ENCODE peak calls at places on chromosome 11, in four cellular contexts. Z is NCI-H2081; S is activated naive CD8-positive, alpha-beta T cell treated with anti-CD3 and anti-CD28 coated beads, Interleukin-2, amount 50 U/mL, for 24 hours; Y is pancreas. C is an unnamed sample.

GRCh38 chr11:83317757-83318548 is 31.8 kb upstream of the CCDC90B start:
- DNase-seq in Z (no peak), S (no peak), Y (no peak), C (no peak)

GRCh38 chr11:8025816-8026215 is 38.7 kb downstream of the EIF3F start:
- DNase-seq in S (no peak), Z (no peak), Y (no peak), C (no peak)

GRCh38 chr11:86743223-86744118 is 56.9 kb upstream of the PRSS23 start:
- DNase-seq in Y (no peak), Z (no peak), S (peak), C (peak)

GRCh38 chr11:35841733-35842132 is 102.1 kb upstream of the LDLRAD3 start:
- DNase-seq in S (no peak), Z (no peak), Y (no peak), C (no peak)

GRCh38 chr11:28146123-28146751 is 38.0 kb downstream of the METTL15 start:
- DNase-seq in Y (no peak), Z (no peak), S (no peak), C (peak)

GRCh38 chr11:45141171-45141570 is 5.3 kb upstream of the PRDM11 start:
- DNase-seq in Y (no peak), S (no peak), Z (no peak), C (no peak)

GRCh38 chr11:70002433-70002832 is 75.7 kb upstream of the ANO1 start:
- DNase-seq in Z (no peak), S (peak), Y (no peak), C (no peak)

GRCh38 chr11:17538731-17539130 is 5.5 kb downstream of the USH1C start:
- DNase-seq in Y (no peak), S (no peak), Z (no peak), C (no peak)

GRCh38 chr11:125300791-125301218 is 136.3 kb downstream of the PKNOX2 start:
- DNase-seq in Y (no peak), S (no peak), Z (no peak), C (peak)

GRCh38 chr11:67413266-67413797 is 2.1 kb upstream of the CARNS1 start:
- DNase-seq in Z (no peak), Y (no peak), S (peak), C (no peak)

GRCh38 chr11:460331-461199 is 10.5 kb downstream of the PTDSS2 start:
- DNase-seq in Y (peak), S (no peak), Z (no peak), C (no peak)

GRCh38 chr11:36057372-36058045 is 113.6 kb downstream of the LDLRAD3 start:
- DNase-seq in S (no peak), Z (no peak), Y (no peak), C (no peak)

GRCh38 chr11:63764712-63765631 is 3.6 kb downstream of the ZFTA start:
- DNase-seq in S (no peak), Y (peak), Z (no peak), C (no peak)

GRCh38 chr11:110479070-110479444 is 49.3 kb downstream of the FDX1 start:
- DNase-seq in S (no peak), Y (no peak), Z (no peak), C (no peak)

GRCh38 chr11:29527391-29527936 is 489.4 kb downstream of the KCNA4 start:
- DNase-seq in S (no peak), Y (no peak), Z (no peak), C (peak)

GRCh38 chr11:110525883-110526282 is 96.1 kb downstream of the FDX1 start:
- DNase-seq in S (no peak), Y (no peak), Z (no peak), C (no peak)

GRCh38 chr11:122082203-122082602 is 33.8 kb downstream of the BLID start:
- DNase-seq in Y (no peak), S (no peak), Z (no peak), C (no peak)

GRCh38 chr11:76799061-76799804 is 16.1 kb downstream of the TSKU start:
- DNase-seq in Z (peak), Y (peak), S (peak), C (peak)

GRCh38 chr11:41479179-41479578 is 19.7 kb upstream of the LRRC4C start:
- DNase-seq in Z (no peak), Y (no peak), S (no peak), C (no peak)

GRCh38 chr11:1899686-1900085 is 8.0 kb upstream of the PRR33 start:
- DNase-seq in Y (no peak), Z (no peak), S (no peak), C (no peak)